ENCODE peak calls at places on chromosomes 16 and 17, in six cellular contexts. One of them, this sample, is unnamed.

GRCh38 chr17:45431531-45432404 is 902 bp downstream of the ARHGAP27 start:
- DNase-seq in fibroblast of pulmonary artery: peak; percentile 41
- DNase-seq in AG04450: no peak
- DNase-seq in choroid plexus epithelial cell: peak; percentile 20
- DNase-seq in mucosa of descending colon: peak; percentile 96
- DNase-seq in right lobe of liver: peak; percentile 81
- DNase-seq in this sample: peak; percentile 90

GRCh38 chr16:85137323-85138072 is 25.2 kb upstream of the CIBAR2 start:
- DNase-seq in right lobe of liver: peak; percentile 95
- DNase-seq in fibroblast of pulmonary artery: peak; percentile 95
- DNase-seq in AG04450: peak; percentile 78
- DNase-seq in mucosa of descending colon: peak; percentile 85
- DNase-seq in choroid plexus epithelial cell: peak; percentile 95
- DNase-seq in this sample: no peak

GRCh38 chr16:67770371-67770991 is 35.9 kb downstream of the RANBP10 start:
- DNase-seq in choroid plexus epithelial cell: peak; percentile 13
- DNase-seq in mucosa of descending colon: no peak
- DNase-seq in AG04450: no peak
- DNase-seq in right lobe of liver: peak; percentile 37
- DNase-seq in fibroblast of pulmonary artery: peak; percentile 53
- DNase-seq in this sample: no peak

GRCh38 chr17:82914375-82914774 is 74.6 kb upstream of the ZNF750 start:
- DNase-seq in choroid plexus epithelial cell: no peak
- DNase-seq in right lobe of liver: no peak
- DNase-seq in mucosa of descending colon: no peak
- DNase-seq in fibroblast of pulmonary artery: no peak
- DNase-seq in AG04450: no peak
- DNase-seq in this sample: peak; percentile 14

GRCh38 chr16:12951392-12951791 is 50.0 kb downstream of the SHISA9 start:
- DNase-seq in fibroblast of pulmonary artery: no peak
- DNase-seq in mucosa of descending colon: no peak
- DNase-seq in choroid plexus epithelial cell: no peak
- DNase-seq in AG04450: no peak
- DNase-seq in right lobe of liver: no peak
- DNase-seq in this sample: no peak

GRCh38 chr16:87468550-87468949 is 24.3 kb downstream of the ZCCHC14 start:
- DNase-seq in choroid plexus epithelial cell: no peak
- DNase-seq in fibroblast of pulmonary artery: no peak
- DNase-seq in AG04450: no peak
- DNase-seq in mucosa of descending colon: no peak
- DNase-seq in right lobe of liver: no peak
- DNase-seq in this sample: no peak

GRCh38 chr17:63082273-63082861 is 116.3 kb downstream of the TANC2 start:
- DNase-seq in fibroblast of pulmonary artery: peak; percentile 75
- DNase-seq in right lobe of liver: no peak
- DNase-seq in AG04450: peak; percentile 1
- DNase-seq in choroid plexus epithelial cell: peak; percentile 74
- DNase-seq in mucosa of descending colon: no peak
- DNase-seq in this sample: peak; percentile 29

GRCh38 chr16:5025171-5025632 is 8.5 kb downstream of the NAGPA start:
- DNase-seq in fibroblast of pulmonary artery: peak; percentile 23
- DNase-seq in choroid plexus epithelial cell: peak; percentile 44
- DNase-seq in right lobe of liver: no peak
- DNase-seq in AG04450: no peak
- DNase-seq in mucosa of descending colon: peak; percentile 56
- DNase-seq in this sample: no peak

GRCh38 chr17:49565948-49566491 is 9.7 kb upstream of the NXPH3 start:
- DNase-seq in AG04450: no peak
- DNase-seq in right lobe of liver: no peak
- DNase-seq in fibroblast of pulmonary artery: peak; percentile 69
- DNase-seq in mucosa of descending colon: no peak
- DNase-seq in choroid plexus epithelial cell: peak; percentile 90
- DNase-seq in this sample: peak; percentile 36

GRCh38 chr16:67967956-67968439 is 439 bp downstream of the SLC12A4 start:
- DNase-seq in choroid plexus epithelial cell: peak; percentile 28
- DNase-seq in mucosa of descending colon: peak; percentile 59
- DNase-seq in right lobe of liver: no peak
- DNase-seq in AG04450: no peak
- DNase-seq in fibroblast of pulmonary artery: peak; percentile 32
- DNase-seq in this sample: peak; percentile 21

DNA sequence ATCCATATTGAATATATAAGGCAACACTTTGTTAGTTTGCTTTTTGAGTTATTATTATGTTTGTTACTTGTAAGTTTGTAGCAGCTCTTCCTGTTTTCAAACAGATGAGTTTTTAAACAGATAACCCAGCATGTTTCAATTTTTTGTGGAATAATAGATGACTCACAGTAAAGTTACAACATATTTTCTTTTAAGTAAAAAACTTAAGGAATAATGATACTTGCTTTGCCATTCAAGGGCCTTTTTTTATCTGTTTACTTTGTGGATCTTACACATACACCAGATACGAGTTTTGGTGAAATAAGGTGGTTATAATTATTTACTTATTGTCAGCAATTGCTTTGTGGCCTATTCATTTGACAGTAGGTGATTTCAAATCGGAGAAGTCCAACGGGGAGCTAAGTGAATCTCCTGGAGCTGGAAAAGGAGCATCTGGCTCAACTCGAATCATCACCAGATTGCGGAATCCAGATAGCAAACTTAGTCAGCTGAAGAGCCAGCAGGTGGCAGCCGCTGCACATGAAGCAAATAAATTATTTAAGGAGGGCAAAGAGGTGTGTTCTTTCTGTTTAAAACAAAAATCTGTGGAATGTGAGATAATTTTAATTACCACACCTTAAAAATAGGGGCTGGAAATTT is 66.3 kb downstream of the BPTF start:
- DNase-seq in fibroblast of pulmonary artery: peak; percentile 77
- DNase-seq in right lobe of liver: peak; percentile 30
- DNase-seq in AG04450: peak; percentile 37
- DNase-seq in choroid plexus epithelial cell: peak; percentile 82
- DNase-seq in mucosa of descending colon: no peak
- DNase-seq in this sample: peak; percentile 76
- TF ChIP-seq CTCF in fibroblast of pulmonary artery: peak; percentile 48
- TF ChIP-seq CTCF in right lobe of liver: peak; percentile 48
- TF ChIP-seq CTCF in AG04450: peak; percentile 40
- TF ChIP-seq CTCF in choroid plexus epithelial cell: peak; percentile 72
- TF ChIP-seq CTCF in mucosa of descending colon: no peak
- TF ChIP-seq CTCF in this sample: peak; percentile 52

GRCh38 chr17:61133853-61134252 is 265.8 kb upstream of the TBX2 start:
- DNase-seq in mucosa of descending colon: no peak
- DNase-seq in AG04450: no peak
- DNase-seq in fibroblast of pulmonary artery: no peak
- DNase-seq in choroid plexus epithelial cell: no peak
- DNase-seq in right lobe of liver: no peak
- DNase-seq in this sample: no peak
- H3K4me3 ChIP-seq in mucosa of descending colon: no peak overlapping the region
- H3K4me3 ChIP-seq in AG04450: no peak overlapping the region
- H3K4me3 ChIP-seq in fibroblast of pulmonary artery: no peak overlapping the region
- H3K4me3 ChIP-seq in choroid plexus epithelial cell: no peak overlapping the region
- H3K4me3 ChIP-seq in right lobe of liver: no peak overlapping the region
- H3K4me3 ChIP-seq in this sample: no peak overlapping the region

GRCh38 chr17:14211778-14212177 is 24.9 kb downstream of the CDRT15 start:
- DNase-seq in choroid plexus epithelial cell: peak; percentile 38
- DNase-seq in fibroblast of pulmonary artery: peak; percentile 4
- DNase-seq in AG04450: no peak
- DNase-seq in right lobe of liver: peak; percentile 46
- DNase-seq in mucosa of descending colon: peak; percentile 52
- DNase-seq in this sample: no peak
- TF ChIP-seq CTCF in choroid plexus epithelial cell: peak; percentile 75
- TF ChIP-seq CTCF in fibroblast of pulmonary artery: peak; percentile 23
- TF ChIP-seq CTCF in AG04450: peak; percentile 32
- TF ChIP-seq CTCF in right lobe of liver: peak; percentile 35
- TF ChIP-seq CTCF in mucosa of descending colon: no peak
- TF ChIP-seq CTCF in this sample: peak; percentile 36

GRCh38 chr17:30236297-30236624 is 764 bp upstream of the SLC6A4 start:
- DNase-seq in choroid plexus epithelial cell: no peak
- DNase-seq in right lobe of liver: no peak
- DNase-seq in fibroblast of pulmonary artery: no peak
- DNase-seq in AG04450: no peak
- DNase-seq in mucosa of descending colon: no peak
- DNase-seq in this sample: no peak

GRCh38 chr17:30234296-30234695 is 1.2 kb downstream of the SLC6A4 start:
- DNase-seq in mucosa of descending colon: no peak
- DNase-seq in right lobe of liver: no peak
- DNase-seq in AG04450: no peak
- DNase-seq in choroid plexus epithelial cell: no peak
- DNase-seq in fibroblast of pulmonary artery: no peak
- DNase-seq in this sample: no peak

GRCh38 chr17:30234954-30235353 is 543 bp downstream of the SLC6A4 start:
- DNase-seq in right lobe of liver: no peak
- DNase-seq in AG04450: no peak
- DNase-seq in fibroblast of pulmonary artery: no peak
- DNase-seq in mucosa of descending colon: no peak
- DNase-seq in choroid plexus epithelial cell: no peak
- DNase-seq in this sample: peak; percentile 14

GRCh38 chr17:30236807-30237206 is 1.3 kb upstream of the SLC6A4 start:
- DNase-seq in right lobe of liver: peak; percentile 78
- DNase-seq in mucosa of descending colon: peak; percentile 75
- DNase-seq in choroid plexus epithelial cell: peak; percentile 34
- DNase-seq in AG04450: no peak
- DNase-seq in fibroblast of pulmonary artery: peak; percentile 40
- DNase-seq in this sample: peak; percentile 60

GRCh38 chr17:30235386-30236296 is at the start of gene SLC6A4:
- DNase-seq in AG04450: no peak
- DNase-seq in fibroblast of pulmonary artery: peak; percentile 14
- DNase-seq in choroid plexus epithelial cell: no peak
- DNase-seq in mucosa of descending colon: no peak
- DNase-seq in right lobe of liver: no peak
- DNase-seq in this sample: peak; percentile 24
- H3K4me3 ChIP-seq in AG04450: peak within 1 kb of the TSS; percentile 56
- H3K4me3 ChIP-seq in fibroblast of pulmonary artery: peak within 1 kb of the TSS; percentile 49
- H3K4me3 ChIP-seq in choroid plexus epithelial cell: peak within 1 kb of the TSS; percentile 49
- H3K4me3 ChIP-seq in mucosa of descending colon: no peak within 1 kb of the TSS
- H3K4me3 ChIP-seq in right lobe of liver: peak within 1 kb of the TSS; percentile 33
- H3K4me3 ChIP-seq in this sample: peak within 1 kb of the TSS; percentile 46

DNA sequence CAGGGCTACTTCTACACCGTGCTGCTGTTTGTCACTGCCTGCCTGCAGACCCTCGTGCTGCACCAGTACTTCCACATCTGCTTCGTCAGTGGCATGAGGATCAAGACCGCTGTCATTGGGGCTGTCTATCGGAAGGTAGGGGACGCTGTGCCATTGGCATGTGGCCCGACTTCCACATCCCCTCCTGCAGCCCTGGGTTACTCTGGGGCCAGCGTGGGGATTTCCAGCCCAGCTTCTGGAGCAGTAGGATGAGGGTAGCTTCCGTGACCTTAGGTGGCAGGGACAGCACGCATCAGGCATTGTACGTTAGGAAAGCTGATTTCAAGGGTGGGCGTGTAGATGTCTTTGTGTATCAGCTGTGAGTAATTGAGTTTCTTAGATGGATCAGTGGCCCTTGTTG is 96.5 kb downstream of the ABCC1 start:
- DNase-seq in fibroblast of pulmonary artery: no peak
- DNase-seq in right lobe of liver: no peak
- DNase-seq in mucosa of descending colon: no peak
- DNase-seq in AG04450: no peak
- DNase-seq in choroid plexus epithelial cell: no peak
- DNase-seq in this sample: no peak
- TF ChIP-seq CTCF in fibroblast of pulmonary artery: peak; percentile 33
- TF ChIP-seq CTCF in right lobe of liver: no peak
- TF ChIP-seq CTCF in mucosa of descending colon: no peak
- TF ChIP-seq CTCF in AG04450: peak; percentile 29
- TF ChIP-seq CTCF in choroid plexus epithelial cell: peak; percentile 37
- TF ChIP-seq CTCF in this sample: no peak

DNA sequence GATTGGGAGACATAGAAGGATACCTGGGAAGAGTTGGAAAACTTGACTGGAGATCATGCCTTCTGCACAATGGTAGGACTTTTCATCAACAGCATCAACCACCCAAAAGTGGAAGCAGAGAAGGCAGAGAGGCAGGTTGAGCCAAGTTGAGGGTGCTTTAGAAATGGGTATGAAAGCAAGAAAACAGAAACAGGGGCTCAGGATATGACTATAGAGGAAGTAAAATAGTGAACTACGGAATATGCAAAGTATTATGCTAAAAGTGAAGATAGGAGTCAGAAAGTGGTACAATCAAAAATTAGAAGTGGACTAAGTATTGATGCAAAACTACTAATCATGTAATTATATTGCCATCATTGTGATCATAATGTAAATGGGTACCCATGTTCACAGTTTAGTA is 16.1 kb upstream of the ARHGAP44 start:
- DNase-seq in AG04450: no peak
- DNase-seq in fibroblast of pulmonary artery: no peak
- DNase-seq in choroid plexus epithelial cell: no peak
- DNase-seq in mucosa of descending colon: no peak
- DNase-seq in right lobe of liver: no peak
- DNase-seq in this sample: no peak
- H3K4me3 ChIP-seq in AG04450: no peak overlapping the region
- H3K4me3 ChIP-seq in fibroblast of pulmonary artery: no peak overlapping the region
- H3K4me3 ChIP-seq in choroid plexus epithelial cell: no peak overlapping the region
- H3K4me3 ChIP-seq in mucosa of descending colon: no peak overlapping the region
- H3K4me3 ChIP-seq in right lobe of liver: no peak overlapping the region
- H3K4me3 ChIP-seq in this sample: no peak overlapping the region